ENCODE peak calls at places on chromosomes 13 and 19, in five cellular contexts. H, Z, W, Q and S are unnamed samples.

GRCh38 chr19:50432221-50432626 is 468 bp upstream of the MYBPC2 start:
- DNase-seq in Z (no peak), Q (no peak), H (no peak), W (no peak), S (no peak)

GRCh38 chr13:91135949-91136348 is 211.5 kb upstream of the MIR17HG start:
- DNase-seq in H (no peak), Q (no peak), Z (no peak), W (no peak), S (no peak)

GRCh38 chr13:28059214-28059613 is 41.2 kb downstream of the FLT3 start:
- DNase-seq in Q (no peak), H (no peak), Z (peak; percentile 44), W (peak; percentile 19), S (peak; percentile 11)

GRCh38 chr19:39951686-39952085 is 17.3 kb upstream of the FCGBP start:
- DNase-seq in H (peak; percentile 6), Q (peak; percentile 27), W (no peak), Z (peak; percentile 30), S (no peak)

GRCh38 chr13:49304356-49304755 is 56.6 kb downstream of the CDADC1 start:
- DNase-seq in Z (no peak), W (no peak), H (no peak), Q (no peak), S (no peak)

GRCh38 chr19:5434970-5435641 is 20.1 kb upstream of the ZNRF4 start:
- DNase-seq in Q (peak; percentile 94), W (no peak), H (peak; percentile 42), Z (peak; percentile 78), S (no peak)

GRCh38 chr13:111490611-111491010 is 170.2 kb downstream of the TEX29 start:
- DNase-seq in Z (no peak), H (no peak), W (no peak), Q (no peak), S (no peak)

GRCh38 chr19:13831560-13832056 is 36.4 kb downstream of the ZSWIM4 start:
- DNase-seq in H (no peak), W (no peak), Z (no peak), Q (peak; percentile 61), S (no peak)

GRCh38 chr19:49339364-49340068 is 4.3 kb downstream of the CD37 start:
- DNase-seq in Z (no peak), Q (peak; percentile 75), W (no peak), H (peak; percentile 43), S (no peak)

GRCh38 chr13:110403721-110404120 is 96.6 kb downstream of the COL4A2 start:
- DNase-seq in Q (no peak), Z (no peak), H (no peak), W (no peak), S (no peak)

GRCh38 chr19:36246006-36246391 is 31.1 kb downstream of the ZNF146 start:
- DNase-seq in Q (no peak), H (no peak), W (no peak), Z (no peak), S (no peak)

GRCh38 chr13:20826810-20827560 is 53.2 kb upstream of the EEF1AKMT1 start:
- DNase-seq in W (no peak), Z (no peak), Q (peak; percentile 19), H (no peak), S (no peak)

GRCh38 chr19:1672038-1672768 is 19.8 kb upstream of the TCF3 start:
- DNase-seq in Z (no peak), H (no peak), Q (peak; percentile 34), W (peak; percentile 25), S (no peak)

GRCh38 chr19:28636706-28637105 is 576.2 kb downstream of the UQCRFS1 start:
- DNase-seq in Z (no peak), H (no peak), Q (no peak), W (no peak), S (no peak)

GRCh38 chr19:7832009-7832408 is 2.0 kb downstream of the EVI5L start:
- DNase-seq in Z (no peak), H (no peak), Q (no peak), W (no peak), S (no peak)

GRCh38 chr13:94495806-94496205 is 16.3 kb upstream of the DCT start:
- DNase-seq in H (no peak), Z (no peak), W (no peak), Q (no peak), S (no peak)

GRCh38 chr13:66509176-66509575 is 721.0 kb downstream of the PCDH9 start:
- DNase-seq in W (no peak), Z (no peak), H (no peak), Q (no peak), S (no peak)

GRCh38 chr13:47004022-47004421 is 107.2 kb upstream of the HTR2A start:
- DNase-seq in H (no peak), Q (peak; percentile 24), W (no peak), Z (no peak), S (no peak)

GRCh38 chr13:101059803-101060202 is 356.5 kb downstream of the NALCN start:
- DNase-seq in Z (no peak), W (no peak), H (no peak), Q (no peak), S (no peak)

GRCh38 chr19:14198384-14199376 is 7.3 kb downstream of the ADGRL1 start:
- DNase-seq in W (no peak), H (no peak), Z (no peak), Q (no peak), S (no peak)

GRCh38 chr13:42275098-42275471 is 3.1 kb downstream of the AKAP11 start:
- DNase-seq in H (no peak), Z (no peak), Q (no peak), W (no peak), S (no peak)

GRCh38 chr13:114203536-114203935 is 24.5 kb downstream of the CFAP97D2 start:
- DNase-seq in W (peak; percentile 7), Z (no peak), H (no peak), Q (no peak), S (no peak)

GRCh38 chr13:102944821-102945220 is 99.0 kb downstream of the ERCC5 start:
- DNase-seq in Q (no peak), Z (no peak), W (no peak), H (no peak), S (no peak)

GRCh38 chr13:21149568-21149967 is 26.8 kb downstream of the SKA3 start:
- DNase-seq in Q (no peak), W (no peak), Z (no peak), H (no peak), S (no peak)

GRCh38 chr13:109357751-109358150 is 428.6 kb downstream of the IRS2 start:
- DNase-seq in H (no peak), Z (no peak), Q (peak; percentile 88), W (no peak), S (no peak)

GRCh38 chr13:95874286-95874685 is 178.9 kb downstream of the UGGT2 start:
- DNase-seq in Z (no peak), Q (peak; percentile 13), H (no peak), W (no peak), S (no peak)

GRCh38 chr19:4457654-4458406 is at the start of gene UBXN6:
- DNase-seq in Z (peak; percentile 98), Q (peak; percentile 98), W (peak; percentile 98), H (peak; percentile 95), S (peak; percentile 98)

GRCh38 chr13:111211789-111212516 is 96.8 kb downstream of the ARHGEF7 start:
- DNase-seq in W (no peak), H (no peak), Z (no peak), Q (no peak), S (no peak)

GRCh38 chr13:20995245-20995829 is 66.0 kb downstream of the LATS2 start:
- DNase-seq in Z (no peak), H (no peak), W (no peak), Q (no peak), S (no peak)

GRCh38 chr19:10774893-10775292 is 57.0 kb downstream of the DNM2 start:
- DNase-seq in H (no peak), Z (no peak), W (no peak), Q (no peak), S (no peak)

GRCh38 chr13:38223093-38223492 is 126.6 kb upstream of the UFM1 start:
- DNase-seq in H (peak; percentile 25), Z (peak; percentile 43), Q (peak; percentile 40), W (no peak), S (no peak)

GRCh38 chr13:108859202-108860012 is 230.0 kb downstream of the MYO16 start:
- DNase-seq in H (peak; percentile 63), Z (no peak), W (no peak), Q (peak; percentile 55), S (no peak)

GRCh38 chr13:74825170-74825948 is 656.6 kb downstream of the TBC1D4 start:
- DNase-seq in Z (peak; percentile 39), W (no peak), Q (peak; percentile 79), H (peak; percentile 80), S (no peak)